ENCODE peak calls at places on chromosome 6, in four cellular contexts. I, E, P and M are unnamed samples.

GRCh38 chr6:106109043-106109442 is 22.9 kb downstream of the PRDM1 start:
- DNase-seq in I (no peak), E (no peak), P (no peak), M (no peak)

GRCh38 chr6:43396408-43397149 is 27.1 kb upstream of the ZNF318 start:
- DNase-seq in I (no peak), E (no peak), P (no peak), M (no peak)

GRCh38 chr6:28940294-28940858 is 16.6 kb upstream of the TRIM27 start:
- DNase-seq in I (peak), E (peak), P (peak), M (peak)

GRCh38 chr6:19866199-19866872 is 29.2 kb downstream of the ID4 start:
- DNase-seq in I (no peak), E (no peak), P (no peak), M (no peak)

GRCh38 chr6:149026530-149026942 is 279.7 kb downstream of the UST start:
- DNase-seq in I (no peak), E (peak), P (peak), M (peak)

GRCh38 chr6:32196682-32197616 is 4.5 kb upstream of the GPSM3 start:
- DNase-seq in I (no peak), E (peak), P (no peak), M (peak)

GRCh38 chr6:129398764-129399163 is 311.2 kb downstream of the ARHGAP18 start:
- DNase-seq in I (no peak), E (no peak), P (no peak), M (no peak)

GRCh38 chr6:69917834-69918233 is 51.5 kb downstream of the COL19A1 start:
- DNase-seq in I (no peak), E (no peak), P (no peak), M (peak)

GRCh38 chr6:125041740-125042459 is 79.7 kb downstream of the RNF217 start:
- DNase-seq in I (no peak), E (no peak), P (no peak), M (no peak)

GRCh38 chr6:97915537-97915936 is 632.5 kb upstream of the MMS22L start:
- DNase-seq in I (no peak), E (no peak), P (no peak), M (no peak)

GRCh38 chr6:7723554-7723953 is 2.3 kb upstream of the BMP6 start:
- DNase-seq in I (no peak), E (no peak), P (no peak), M (peak)
- H3K4me2 ChIP-seq in I (no peak), E (no peak), P (no peak), M (no peak)

GRCh38 chr6:139372326-139373153 is 1.9 kb downstream of the CITED2 start:
- DNase-seq in I (no peak), E (no peak), P (no peak), M (no peak)
- H4K8ac ChIP-seq in I (peak), E (no peak), P (no peak), M (no peak)

GRCh38 chr6:53333439-53334408 is 15.0 kb downstream of the ELOVL5 start:
- DNase-seq in I (no peak), E (no peak), P (no peak), M (no peak)

GRCh38 chr6:53335224-53335994 is 13.3 kb downstream of the ELOVL5 start:
- DNase-seq in I (no peak), E (no peak), P (no peak), M (peak)

GRCh38 chr6:53338304-53338703 is 10.4 kb downstream of the ELOVL5 start:
- DNase-seq in I (no peak), E (no peak), P (no peak), M (no peak)

GRCh38 chr6:53339424-53339823 is 9.3 kb downstream of the ELOVL5 start:
- DNase-seq in I (no peak), E (no peak), P (no peak), M (no peak)

GRCh38 chr6:53336070-53336469 is 12.7 kb downstream of the ELOVL5 start:
- DNase-seq in I (no peak), E (no peak), P (no peak), M (no peak)
- H3K4me2 ChIP-seq in I (peak), E (peak), P (no peak), M (no peak)

DNA sequence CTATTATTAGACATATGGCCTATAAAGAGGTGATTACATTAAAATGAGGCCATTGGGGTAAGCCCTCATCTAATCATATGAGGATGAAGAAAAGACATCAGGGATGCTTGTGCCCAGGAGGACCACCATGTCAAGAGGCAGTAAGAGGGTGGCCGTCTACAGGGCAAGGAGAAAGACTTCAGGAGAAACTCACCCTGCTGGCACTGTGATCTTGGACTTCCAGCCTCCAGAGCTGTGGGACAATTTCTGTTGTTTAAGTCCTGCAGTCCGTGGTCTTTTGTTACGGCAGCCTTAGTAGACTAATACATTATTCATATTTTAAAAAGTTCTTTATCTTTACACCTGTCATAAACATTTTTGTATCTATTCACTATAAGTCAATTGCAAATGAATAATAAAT is 290.0 kb downstream of the PRL start:
- DNase-seq in I (no peak), E (no peak), P (no peak), M (no peak)
- H4K8ac ChIP-seq in I (no peak), E (no peak), P (no peak), M (no peak)